ENCODE peak calls at places on chromosome 17, in eight cellular contexts. Z is fibroblast of lung; Q is stimulated activated CD4-positive, alpha-beta T cell treated with anti-CD3 and anti-CD28 coated beads, Interleukin-1b, Interleukin-23, amount 100 ng/mL, for 4 hours; E is right cardiac atrium; B is stimulated activated CD8-positive, alpha-beta memory T cell treated with anti-CD3 and anti-CD28 coated beads, Interleukin-15, amount 100 ng/mL, for 24 hours; M is activated gamma-delta T cell treated with anti-CD3 and anti-CD28 coated beads, Interleukin-2, amount 50 U/mL, for 16 hours; T is T-helper 17 cell; W is cardiac muscle cell. V is an unnamed sample.

GRCh38 chr17:292016-292415 is 60.6 kb downstream of the RPH3AL start:
- DNase-seq in Z (no peak), Q (no peak), E (peak), B (no peak), M (no peak), T (no peak), W (no peak), V (no peak)

GRCh38 chr17:64202683-64203430 is 60.2 kb downstream of the TEX2 start:
- DNase-seq in Z (no peak), Q (no peak), E (no peak), B (no peak), M (no peak), T (no peak), W (no peak), V (no peak)

GRCh38 chr17:44987194-44987882 is 19.2 kb upstream of the C1QL1 start:
- DNase-seq in Z (no peak), Q (no peak), E (no peak), B (no peak), M (no peak), T (no peak), W (peak), V (no peak)

GRCh38 chr17:70089513-70090148 is 14.6 kb downstream of the KCNJ16 start:
- DNase-seq in Z (no peak), Q (no peak), E (no peak), B (no peak), M (no peak), T (no peak), W (no peak), V (no peak)

GRCh38 chr17:30482555-30482954 is 5.3 kb downstream of the GOSR1 start:
- DNase-seq in Z (no peak), Q (no peak), E (no peak), B (no peak), M (no peak), T (no peak), W (no peak), V (no peak)

GRCh38 chr17:65130829-65131228 is 6.3 kb upstream of the RGS9 start:
- DNase-seq in Z (no peak), Q (no peak), E (no peak), B (no peak), M (no peak), T (no peak), W (no peak), V (no peak)

GRCh38 chr17:10192963-10193362 is 5.4 kb downstream of the GAS7 start:
- DNase-seq in Z (peak), Q (no peak), E (no peak), B (no peak), M (no peak), T (no peak), W (no peak), V (no peak)

GRCh38 chr17:33514369-33514768 is 221.3 kb upstream of the ASIC2 start:
- DNase-seq in Z (no peak), Q (no peak), E (no peak), B (no peak), M (no peak), T (no peak), W (no peak), V (no peak)